ENCODE peak calls at places on chromosome 3, in six cellular contexts. One of them, this sample, is unnamed.
A peak's percentile ranks its signal among the peaks of the same experiment; 100 is the strongest.

GRCh38 chr3:196793224-196793623 is 53.6 kb downstream of the PAK2 start:
- DNase-seq in A549: peak; percentile 60
- DNase-seq in K562: no peak
- DNase-seq in HepG2: peak; percentile 84
- DNase-seq in HCT116: peak; percentile 29
- DNase-seq in SK-N-SH: peak; percentile 25
- DNase-seq in this sample: peak; percentile 97

GRCh38 chr3:156605686-156606605 is 51.0 kb upstream of the SSR3 start:
- DNase-seq in A549: no peak
- DNase-seq in K562: peak; percentile 70
- DNase-seq in HepG2: no peak
- DNase-seq in HCT116: no peak
- DNase-seq in SK-N-SH: peak; percentile 39
- DNase-seq in this sample: peak; percentile 69

GRCh38 chr3:112013058-112013783 is 14.5 kb downstream of the TAGLN3 start:
- DNase-seq in A549: peak; percentile 56
- DNase-seq in K562: peak; percentile 27
- DNase-seq in HepG2: peak; percentile 49
- DNase-seq in HCT116: peak; percentile 74
- DNase-seq in SK-N-SH: peak; percentile 48
- DNase-seq in this sample: peak; percentile 80

GRCh38 chr3:98482717-98483482 is 14.6 kb upstream of the OR5K2 start:
- DNase-seq in A549: no peak
- DNase-seq in K562: no peak
- DNase-seq in HepG2: no peak
- DNase-seq in HCT116: peak; percentile 67
- DNase-seq in SK-N-SH: no peak
- DNase-seq in this sample: no peak

GRCh38 chr3:110199588-110199943 is 862.2 kb upstream of the DPPA4 start:
- DNase-seq in A549: no peak
- DNase-seq in K562: no peak
- DNase-seq in HepG2: no peak
- DNase-seq in HCT116: no peak
- DNase-seq in SK-N-SH: no peak
- DNase-seq in this sample: no peak

GRCh38 chr3:41330465-41330864 is 131.2 kb downstream of the CTNNB1 start:
- DNase-seq in A549: no peak
- DNase-seq in K562: no peak
- DNase-seq in HepG2: no peak
- DNase-seq in HCT116: no peak
- DNase-seq in SK-N-SH: no peak
- DNase-seq in this sample: peak; percentile 47

GRCh38 chr3:139634236-139634635 is 43.5 kb downstream of the NMNAT3 start:
- DNase-seq in A549: no peak
- DNase-seq in K562: no peak
- DNase-seq in HepG2: no peak
- DNase-seq in HCT116: no peak
- DNase-seq in SK-N-SH: no peak
- DNase-seq in this sample: no peak

GRCh38 chr3:30611613-30612421 is 5.4 kb downstream of the TGFBR2 start:
- DNase-seq in A549: peak; percentile 57
- DNase-seq in K562: no peak
- DNase-seq in HepG2: no peak
- DNase-seq in HCT116: no peak
- DNase-seq in SK-N-SH: no peak
- DNase-seq in this sample: peak; percentile 60

GRCh38 chr3:100634493-100635272 is 25.3 kb downstream of the ADGRG7 start:
- DNase-seq in A549: no peak
- DNase-seq in K562: no peak
- DNase-seq in HepG2: peak; percentile 38
- DNase-seq in HCT116: peak; percentile 31
- DNase-seq in SK-N-SH: no peak
- DNase-seq in this sample: peak; percentile 6

GRCh38 chr3:124263168-124263567 is 271.2 kb upstream of the ROPN1 start:
- DNase-seq in A549: peak; percentile 21
- DNase-seq in K562: no peak
- DNase-seq in HepG2: no peak
- DNase-seq in HCT116: no peak
- DNase-seq in SK-N-SH: no peak
- DNase-seq in this sample: peak; percentile 97

GRCh38 chr3:124962403-124962940 is 27.9 kb upstream of the MUC13 start:
- DNase-seq in A549: no peak
- DNase-seq in K562: no peak
- DNase-seq in HepG2: no peak
- DNase-seq in HCT116: no peak
- DNase-seq in SK-N-SH: no peak
- DNase-seq in this sample: no peak

GRCh38 chr3:157522646-157523045 is 19.4 kb upstream of the VEPH1 start:
- DNase-seq in A549: no peak
- DNase-seq in K562: no peak
- DNase-seq in HepG2: no peak
- DNase-seq in HCT116: no peak
- DNase-seq in SK-N-SH: no peak
- DNase-seq in this sample: no peak

GRCh38 chr3:175554761-175555160 is 695.6 kb downstream of the NAALADL2 start:
- DNase-seq in A549: no peak
- DNase-seq in K562: no peak
- DNase-seq in HepG2: no peak
- DNase-seq in HCT116: no peak
- DNase-seq in SK-N-SH: no peak
- DNase-seq in this sample: no peak

GRCh38 chr3:99952306-99952705 is 134.6 kb downstream of the CMSS1 start:
- DNase-seq in A549: no peak
- DNase-seq in K562: no peak
- DNase-seq in HepG2: no peak
- DNase-seq in HCT116: no peak
- DNase-seq in SK-N-SH: no peak
- DNase-seq in this sample: peak; percentile 86

GRCh38 chr3:148884261-148884660 is 19.2 kb downstream of the CPA3 start:
- DNase-seq in A549: no peak
- DNase-seq in K562: no peak
- DNase-seq in HepG2: no peak
- DNase-seq in HCT116: no peak
- DNase-seq in SK-N-SH: no peak
- DNase-seq in this sample: peak; percentile 43

GRCh38 chr3:58620446-58620845 is 43.3 kb upstream of the FAM107A start:
- DNase-seq in A549: no peak
- DNase-seq in K562: no peak
- DNase-seq in HepG2: no peak
- DNase-seq in HCT116: no peak
- DNase-seq in SK-N-SH: no peak
- DNase-seq in this sample: no peak

GRCh38 chr3:73623316-73623715 is 1.4 kb downstream of the PDZRN3 start:
- DNase-seq in A549: no peak
- DNase-seq in K562: no peak
- DNase-seq in HepG2: no peak
- DNase-seq in HCT116: no peak
- DNase-seq in SK-N-SH: no peak
- DNase-seq in this sample: peak; percentile 28

GRCh38 chr3:186464424-186465093 is 79.6 kb downstream of the CRYGS start:
- DNase-seq in A549: no peak
- DNase-seq in K562: no peak
- DNase-seq in HepG2: peak; percentile 16
- DNase-seq in HCT116: no peak
- DNase-seq in SK-N-SH: no peak
- DNase-seq in this sample: no peak

GRCh38 chr3:33096103-33096868 is 660 bp downstream of the GLB1 start:
- DNase-seq in A549: peak; percentile 18
- DNase-seq in K562: peak; percentile 73
- DNase-seq in HepG2: peak; percentile 17
- DNase-seq in HCT116: no peak
- DNase-seq in SK-N-SH: peak; percentile 67
- DNase-seq in this sample: peak; percentile 30
- TF ChIP-seq RAD21 in A549: no peak
- TF ChIP-seq RAD21 in K562: no peak
- TF ChIP-seq RAD21 in HepG2: no peak
- TF ChIP-seq RAD21 in HCT116: no peak
- TF ChIP-seq RAD21 in SK-N-SH: no peak
- TF ChIP-seq RAD21 in this sample: no peak

DNA sequence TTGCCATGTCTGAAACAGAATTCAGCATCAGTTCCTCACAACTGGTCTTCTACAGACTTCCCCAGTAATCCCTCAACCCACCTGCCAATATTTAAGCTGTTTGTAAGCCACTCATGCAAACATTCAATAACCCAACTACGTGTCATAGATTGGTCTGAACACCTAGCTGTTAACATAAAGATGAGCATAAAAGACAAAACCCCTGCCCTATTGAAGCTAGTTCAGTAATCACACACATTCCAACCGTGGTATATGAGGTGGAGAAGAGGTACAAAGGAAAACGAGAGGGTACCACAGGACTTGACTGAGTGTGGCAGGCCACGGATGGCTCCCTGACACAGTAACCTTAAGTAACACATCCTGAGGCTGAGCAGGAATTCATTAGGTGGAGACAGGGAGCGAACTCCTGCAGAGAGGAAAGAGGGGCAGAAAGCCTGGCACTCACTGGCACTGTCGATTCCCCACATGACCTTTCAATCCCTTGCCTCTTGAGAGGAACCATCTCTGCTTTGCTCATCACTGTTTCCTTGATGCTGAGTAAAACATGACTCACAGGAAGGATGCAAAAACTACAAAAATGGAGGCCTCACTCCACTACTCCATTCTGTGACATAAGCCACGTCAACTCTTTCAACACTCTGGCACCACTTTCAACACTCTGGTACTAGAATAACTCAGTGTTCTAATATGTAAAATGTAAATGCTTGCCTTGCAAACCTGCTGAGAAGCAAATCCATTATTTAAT is 31.3 kb downstream of the RPN1 start:
- DNase-seq in A549: no peak
- DNase-seq in K562: no peak
- DNase-seq in HepG2: no peak
- DNase-seq in HCT116: no peak
- DNase-seq in SK-N-SH: no peak
- DNase-seq in this sample: peak; percentile 96
- TF ChIP-seq RAD21 in A549: no peak
- TF ChIP-seq RAD21 in K562: no peak
- TF ChIP-seq RAD21 in HepG2: no peak
- TF ChIP-seq RAD21 in HCT116: no peak
- TF ChIP-seq RAD21 in SK-N-SH: no peak
- TF ChIP-seq RAD21 in this sample: no peak

DNA sequence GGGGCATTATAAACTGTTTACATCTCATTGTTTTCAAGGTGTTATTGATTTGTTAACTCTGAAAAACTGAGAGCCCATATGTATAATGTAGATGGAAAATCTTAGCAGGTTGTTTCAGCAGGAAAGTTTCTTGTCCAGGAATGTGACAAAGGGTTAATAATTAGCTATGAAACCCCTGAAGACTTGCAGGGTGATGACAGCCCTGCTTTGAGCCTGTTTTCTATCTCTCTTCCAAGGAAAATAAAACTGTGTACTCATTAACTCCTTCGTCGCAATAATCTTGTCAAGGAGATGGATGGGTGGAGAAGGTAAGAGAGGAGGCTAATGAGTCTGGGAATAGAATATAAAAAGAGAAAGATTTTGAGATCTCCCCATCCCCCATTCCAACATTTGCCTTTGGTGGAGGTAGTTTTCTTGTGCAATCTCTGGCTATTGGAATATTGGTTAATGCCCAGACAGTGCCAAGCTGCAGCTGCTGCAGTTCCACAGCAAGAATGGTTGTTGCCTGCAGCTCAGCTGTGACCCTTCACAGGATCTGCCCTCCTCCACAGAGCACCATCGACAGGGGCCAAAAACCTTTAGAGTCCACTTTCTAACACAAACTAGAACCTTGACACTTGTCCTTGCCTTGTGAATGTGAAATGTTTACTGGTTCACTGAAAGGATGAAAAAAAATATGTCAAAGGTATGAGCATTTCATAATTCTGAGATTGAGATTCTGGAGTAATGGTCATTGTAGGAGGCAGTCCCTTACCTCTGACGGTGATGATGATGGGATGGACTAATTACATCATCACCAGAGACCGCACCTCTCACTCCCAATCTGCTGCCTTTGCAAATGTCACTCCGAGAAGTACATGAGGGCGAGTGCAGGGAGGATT is 4.2 kb upstream of the LRIG1 start:
- DNase-seq in A549: no peak
- DNase-seq in K562: no peak
- DNase-seq in HepG2: no peak
- DNase-seq in HCT116: no peak
- DNase-seq in SK-N-SH: no peak
- DNase-seq in this sample: no peak
- TF ChIP-seq RAD21 in A549: no peak
- TF ChIP-seq RAD21 in K562: no peak
- TF ChIP-seq RAD21 in HepG2: no peak
- TF ChIP-seq RAD21 in HCT116: no peak
- TF ChIP-seq RAD21 in SK-N-SH: no peak
- TF ChIP-seq RAD21 in this sample: no peak

DNA sequence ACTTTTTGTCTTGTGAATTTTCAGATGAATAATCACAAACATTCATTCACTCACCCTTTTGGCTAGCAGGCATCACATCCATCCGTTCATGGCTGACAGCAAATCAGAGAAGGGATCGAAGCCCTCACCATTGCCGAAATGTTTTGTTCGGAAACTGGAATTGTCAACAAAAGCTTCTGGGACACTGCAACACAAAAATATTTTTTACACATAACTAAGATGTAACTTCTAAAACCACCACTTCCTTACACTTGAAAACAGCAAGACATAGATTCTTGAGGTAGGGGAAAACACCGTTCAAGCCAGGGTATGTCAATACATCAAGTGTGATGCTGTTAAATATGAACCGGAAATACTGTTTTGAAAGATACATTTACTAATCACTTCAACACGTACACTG is 90.2 kb downstream of the FOXP1 start:
- DNase-seq in A549: no peak
- DNase-seq in K562: no peak
- DNase-seq in HepG2: no peak
- DNase-seq in HCT116: no peak
- DNase-seq in SK-N-SH: no peak
- DNase-seq in this sample: no peak
- TF ChIP-seq RAD21 in A549: no peak
- TF ChIP-seq RAD21 in K562: no peak
- TF ChIP-seq RAD21 in HepG2: no peak
- TF ChIP-seq RAD21 in HCT116: no peak
- TF ChIP-seq RAD21 in SK-N-SH: no peak
- TF ChIP-seq RAD21 in this sample: no peak

DNA sequence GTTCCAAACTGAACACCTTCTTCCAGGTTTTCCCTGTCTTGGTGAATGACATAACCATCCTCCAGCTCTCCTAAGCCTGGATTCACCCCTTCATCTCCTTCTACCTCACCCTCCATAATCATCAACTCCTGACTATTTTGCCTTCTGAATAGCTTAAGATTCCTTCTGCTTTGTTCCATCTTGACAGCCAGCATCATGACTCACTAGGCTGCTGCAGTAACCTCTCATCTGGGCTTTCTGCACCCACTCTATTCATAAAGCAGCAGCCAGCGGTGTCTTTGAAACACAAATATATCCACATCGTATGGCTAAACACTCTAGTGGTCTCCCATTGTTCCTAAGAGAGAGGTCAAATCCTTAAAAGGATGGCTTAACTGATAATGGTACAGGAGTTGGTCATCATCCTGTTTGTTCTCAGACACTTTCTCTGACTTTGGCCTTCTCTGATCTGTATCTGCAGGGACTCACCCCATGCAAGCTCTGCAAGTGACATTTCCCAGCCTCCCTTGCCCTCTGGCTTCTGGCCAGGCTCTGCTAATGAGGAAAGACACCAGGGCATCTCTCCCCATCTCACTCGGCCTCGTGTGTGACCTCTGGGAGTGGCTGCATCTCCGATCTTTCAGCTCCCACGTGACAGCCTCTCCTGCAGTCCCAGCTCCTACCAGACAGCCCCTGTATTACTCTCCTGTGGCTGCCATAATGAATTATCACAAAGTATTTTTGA is 6.1 kb downstream of the GRK7 start:
- DNase-seq in A549: no peak
- DNase-seq in K562: peak; percentile 50
- DNase-seq in HepG2: peak; percentile 28
- DNase-seq in HCT116: no peak
- DNase-seq in SK-N-SH: peak; percentile 77
- DNase-seq in this sample: peak; percentile 31
- TF ChIP-seq RAD21 in A549: no peak
- TF ChIP-seq RAD21 in K562: no peak
- TF ChIP-seq RAD21 in HepG2: no peak
- TF ChIP-seq RAD21 in HCT116: no peak
- TF ChIP-seq RAD21 in SK-N-SH: no peak
- TF ChIP-seq RAD21 in this sample: no peak